ENCODE peak calls at places on chromosomes 12 and 14, in nine cellular contexts. J, Q, F, T, N, S, C, U and P are unnamed samples.

GRCh38 chr14:43981135-43981787 is 525.8 kb downstream of the FSCB start:
- DNase-seq in F (no peak), U (no peak), N (no peak), T (no peak), Q (no peak), J (no peak), C (no peak), S (no peak), P (no peak)

GRCh38 chr14:100223332-100224171 is 15.4 kb upstream of the YY1 start:
- DNase-seq in N (no peak), T (no peak), S (no peak), F (no peak), J (no peak), Q (no peak), U (peak; percentile 45), C (peak; percentile 47), P (no peak)

GRCh38 chr12:3214508-3215365 is 137.6 kb downstream of the TSPAN9 start:
- DNase-seq in Q (no peak), J (no peak), C (no peak), U (no peak), S (no peak), T (peak; percentile 40), F (no peak), N (no peak), P (peak; percentile 51)

GRCh38 chr12:49705479-49706267 is 1.5 kb downstream of the FMNL3 start:
- DNase-seq in J (no peak), F (no peak), Q (peak; percentile 59), U (peak; percentile 32), S (no peak), T (no peak), C (no peak), N (no peak), P (no peak)

GRCh38 chr14:104743461-104744380 is 9.2 kb upstream of the SIVA1 start:
- DNase-seq in T (no peak), U (no peak), S (no peak), J (no peak), F (no peak), Q (no peak), C (no peak), N (no peak), P (no peak)

GRCh38 chr12:30796891-30797371 is 42.2 kb upstream of the CAPRIN2 start:
- DNase-seq in U (no peak), J (no peak), S (no peak), N (no peak), Q (peak; percentile 39), F (no peak), T (no peak), C (peak; percentile 20), P (no peak)

GRCh38 chr14:28763914-28764848 is 2.4 kb upstream of the FOXG1 start:
- DNase-seq in S (peak; percentile 49), N (no peak), U (no peak), T (no peak), C (no peak), J (no peak), F (no peak), Q (no peak), P (no peak)

GRCh38 chr12:10392394-10392930 is 2.6 kb upstream of the KLRK1 start:
- DNase-seq in N (no peak), Q (peak; percentile 96), S (peak; percentile 76), C (no peak), J (no peak), T (no peak), U (no peak), F (peak; percentile 90), P (no peak)

GRCh38 chr14:87449016-87449415 is 544.0 kb downstream of the GALC start:
- DNase-seq in C (no peak), T (no peak), S (no peak), F (no peak), Q (no peak), J (no peak), N (no peak), U (no peak), P (no peak)

GRCh38 chr12:81022531-81022930 is 55.3 kb upstream of the ACSS3 start:
- DNase-seq in T (no peak), C (no peak), F (no peak), Q (peak; percentile 7), S (no peak), U (no peak), N (no peak), J (no peak), P (no peak)

GRCh38 chr12:62933871-62934798 is 815 bp downstream of the PPM1H start:
- DNase-seq in Q (peak; percentile 17), S (no peak), J (peak; percentile 74), F (peak; percentile 59), N (no peak), C (peak; percentile 61), T (peak; percentile 40), U (peak; percentile 8), P (no peak)

GRCh38 chr12:107393043-107393725 is 292.4 kb upstream of the PWP1 start:
- DNase-seq in Q (no peak), C (no peak), S (no peak), F (no peak), N (no peak), U (peak; percentile 40), T (no peak), J (no peak), P (no peak)

GRCh38 chr12:38161123-38162000 is 155.2 kb upstream of the ALG10B start:
- DNase-seq in C (no peak), N (no peak), T (no peak), J (no peak), Q (no peak), F (no peak), S (peak; percentile 15), U (no peak), P (no peak)

GRCh38 chr12:13257356-13257875 is 60.9 kb downstream of the EMP1 start:
- DNase-seq in J (no peak), S (no peak), Q (peak; percentile 33), U (no peak), N (no peak), T (no peak), C (no peak), F (no peak), P (no peak)

GRCh38 chr12:79155703-79156102 is 291.1 kb downstream of the SYT1 start:
- DNase-seq in T (no peak), F (no peak), Q (peak; percentile 86), C (no peak), S (no peak), N (no peak), U (no peak), J (no peak), P (no peak)

GRCh38 chr12:42802688-42803279 is 213.2 kb upstream of the PRICKLE1 start:
- DNase-seq in S (no peak), T (no peak), N (no peak), C (no peak), F (no peak), J (no peak), U (no peak), Q (peak; percentile 28), P (no peak)

GRCh38 chr12:94059394-94060368 is 88.7 kb upstream of the PLXNC1 start:
- DNase-seq in C (no peak), S (no peak), U (no peak), J (no peak), F (no peak), Q (no peak), T (no peak), N (no peak), P (no peak)